ENCODE peak calls at places on chromosome 16, in ten cellular contexts. Q, D, S, V, A, W, I, C, L and M are unnamed samples.

GRCh38 chr16:89094252-89094901 is 725 bp downstream of the ACSF3 start:
- DNase-seq in Q (peak; percentile 48), D (peak; percentile 29), S (no peak), V (peak; percentile 38), A (peak; percentile 32), W (no peak), I (no peak), C (no peak), L (no peak), M (no peak)

GRCh38 chr16:89006036-89006752 is 29.2 kb upstream of the CBFA2T3 start:
- DNase-seq in Q (no peak), D (no peak), S (no peak), V (no peak), A (no peak), W (no peak), I (no peak), C (peak; percentile 12), L (no peak), M (no peak)

GRCh38 chr16:24538756-24539294 is 541 bp upstream of the RBBP6 start:
- DNase-seq in Q (peak; percentile 58), D (no peak), S (no peak), V (no peak), A (no peak), W (no peak), I (no peak), C (no peak), L (no peak), M (no peak)

GRCh38 chr16:70437017-70437581 is 1.8 kb downstream of the ST3GAL2 start:
- DNase-seq in Q (peak; percentile 60), D (no peak), S (peak; percentile 94), V (peak; percentile 97), A (peak; percentile 87), W (no peak), I (peak; percentile 85), C (peak; percentile 81), L (no peak), M (peak; percentile 78)

GRCh38 chr16:1520461-1520860 is 13.0 kb upstream of the TMEM204 start:
- DNase-seq in Q (no peak), D (no peak), S (no peak), V (no peak), A (no peak), W (no peak), I (no peak), C (no peak), L (no peak), M (no peak)

GRCh38 chr16:82627811-82628339 is 1.1 kb downstream of the CDH13 start:
- DNase-seq in Q (peak; percentile 49), D (no peak), S (peak; percentile 26), V (no peak), A (peak; percentile 72), W (no peak), I (no peak), C (no peak), L (no peak), M (no peak)

GRCh38 chr16:16197331-16197730 is 26.0 kb downstream of the ABCC6 start:
- DNase-seq in Q (no peak), D (no peak), S (no peak), V (no peak), A (no peak), W (no peak), I (no peak), C (no peak), L (no peak), M (no peak)

GRCh38 chr16:85387731-85388295 is 225.3 kb upstream of the GSE1 start:
- DNase-seq in Q (no peak), D (no peak), S (no peak), V (no peak), A (no peak), W (no peak), I (no peak), C (no peak), L (no peak), M (no peak)

GRCh38 chr16:3143189-3143588 is 8.4 kb downstream of the ZNF213 start:
- DNase-seq in Q (no peak), D (no peak), S (no peak), V (no peak), A (no peak), W (no peak), I (no peak), C (no peak), L (no peak), M (no peak)

GRCh38 chr16:89687092-89687940 is 827 bp downstream of the CDK10 start:
- DNase-seq in Q (peak; percentile 60), D (no peak), S (peak; percentile 52), V (peak; percentile 69), A (peak; percentile 50), W (no peak), I (no peak), C (no peak), L (no peak), M (no peak)

GRCh38 chr16:48950184-48950583 is 331.5 kb downstream of the CBLN1 start:
- DNase-seq in Q (no peak), D (no peak), S (peak; percentile 44), V (no peak), A (peak; percentile 8), W (no peak), I (no peak), C (no peak), L (no peak), M (no peak)

GRCh38 chr16:30659507-30660423 is 1.5 kb downstream of the FBRS start:
- DNase-seq in Q (peak; percentile 37), D (peak; percentile 60), S (no peak), V (peak; percentile 10), A (peak; percentile 29), W (peak; percentile 42), I (no peak), C (peak; percentile 73), L (peak; percentile 45), M (no peak)

GRCh38 chr16:84761448-84762368 is 58.1 kb upstream of the CRISPLD2 start:
- DNase-seq in Q (no peak), D (no peak), S (peak; percentile 86), V (no peak), A (peak; percentile 40), W (no peak), I (peak; percentile 37), C (no peak), L (no peak), M (no peak)

GRCh38 chr16:12158428-12158827 is 181.9 kb downstream of the SNX29 start:
- DNase-seq in Q (peak; percentile 37), D (no peak), S (peak; percentile 88), V (no peak), A (peak; percentile 97), W (no peak), I (peak; percentile 96), C (no peak), L (no peak), M (no peak)

GRCh38 chr16:18979936-18980335 is 3.8 kb upstream of the TMC7 start:
- DNase-seq in Q (no peak), D (no peak), S (no peak), V (no peak), A (no peak), W (no peak), I (no peak), C (no peak), L (no peak), M (no peak)

GRCh38 chr16:67655363-67655762 is 4.7 kb downstream of the ACD start:
- DNase-seq in Q (no peak), D (no peak), S (no peak), V (no peak), A (no peak), W (no peak), I (no peak), C (no peak), L (no peak), M (no peak)

GRCh38 chr16:24988593-24989338 is 26.4 kb downstream of the ARHGAP17 start:
- DNase-seq in Q (no peak), D (no peak), S (peak; percentile 76), V (peak; percentile 34), A (peak; percentile 83), W (no peak), I (peak; percentile 67), C (peak; percentile 48), L (no peak), M (no peak)

GRCh38 chr16:83305092-83305491 is 502.7 kb upstream of the HSBP1 start:
- DNase-seq in Q (peak; percentile 58), D (no peak), S (peak; percentile 86), V (no peak), A (peak; percentile 92), W (no peak), I (peak; percentile 69), C (no peak), L (no peak), M (no peak)

GRCh38 chr16:67396159-67396774 is 3.0 kb upstream of the TPPP3 start:
- DNase-seq in Q (peak; percentile 97), D (no peak), S (peak; percentile 78), V (peak; percentile 96), A (peak; percentile 79), W (no peak), I (peak; percentile 59), C (peak; percentile 93), L (no peak), M (peak; percentile 90)

GRCh38 chr16:81210807-81211206 is 27.7 kb upstream of the BCO1 start:
- DNase-seq in Q (no peak), D (no peak), S (no peak), V (no peak), A (no peak), W (no peak), I (no peak), C (peak; percentile 52), L (no peak), M (peak; percentile 66)

GRCh38 chr16:89123001-89123830 is 29.6 kb downstream of the ACSF3 start:
- DNase-seq in Q (no peak), D (no peak), S (no peak), V (no peak), A (no peak), W (no peak), I (no peak), C (no peak), L (no peak), M (no peak)

GRCh38 chr16:16033208-16033717 is 83.8 kb downstream of the ABCC1 start:
- DNase-seq in Q (no peak), D (no peak), S (no peak), V (no peak), A (no peak), W (no peak), I (no peak), C (no peak), L (no peak), M (no peak)

GRCh38 chr16:75109732-75110243 is 6.8 kb downstream of the LDHD start:
- DNase-seq in Q (no peak), D (no peak), S (no peak), V (no peak), A (no peak), W (no peak), I (peak; percentile 21), C (no peak), L (no peak), M (no peak)

GRCh38 chr16:88066234-88066633 is 115.0 kb downstream of the BANP start:
- DNase-seq in Q (no peak), D (no peak), S (no peak), V (no peak), A (no peak), W (no peak), I (no peak), C (no peak), L (no peak), M (no peak)

GRCh38 chr16:69328854-69329316 is 1.5 kb downstream of the PDF start:
- DNase-seq in Q (peak; percentile 26), D (no peak), S (peak; percentile 62), V (no peak), A (peak; percentile 51), W (no peak), I (peak; percentile 72), C (no peak), L (no peak), M (no peak)

GRCh38 chr16:70770291-70770967 is 30.5 kb downstream of the VAC14 start:
- DNase-seq in Q (peak; percentile 23), D (no peak), S (no peak), V (no peak), A (no peak), W (no peak), I (no peak), C (no peak), L (no peak), M (no peak)